ENCODE peak calls at places on chromosomes 13 and 19, in eight cellular contexts. M is fibroblast of lung; W is pancreas; P is breast epithelium; I is stomach; H is lower lobe of right lung; U is CD8-positive, alpha-beta T cell; J is OCI-LY7. E is an unnamed sample.

GRCh38 chr19:4164262-4164661 is 10.8 kb downstream of the CREB3L3 start:
- DNase-seq in M (no peak), P (no peak), W (no peak), H (no peak), I (no peak), J (no peak), U (no peak), E (no peak)

GRCh38 chr13:85618514-85618913 is 180.7 kb downstream of the SLITRK6 start:
- DNase-seq in I (no peak), J (no peak), M (no peak), H (no peak), P (no peak), W (no peak), U (no peak), E (no peak)

GRCh38 chr13:44412341-44412935 is 38.8 kb downstream of the SERP2 start:
- DNase-seq in H (no peak), P (no peak), J (no peak), U (no peak), W (no peak), I (no peak), M (no peak), E (no peak)

GRCh38 chr19:3370728-3371591 is 4.6 kb downstream of the NFIC start:
- DNase-seq in W (no peak), I (no peak), J (no peak), H (no peak), P (no peak), M (no peak), U (no peak), E (no peak)

GRCh38 chr13:67139551-67139950 is 90.6 kb downstream of the PCDH9 start:
- DNase-seq in W (no peak), J (no peak), H (no peak), M (peak; percentile 20), P (no peak), I (no peak), U (no peak), E (no peak)

GRCh38 chr13:113935523-113935922 is 38.4 kb downstream of the C13orf46 start:
- DNase-seq in W (peak; percentile 33), H (no peak), M (no peak), J (no peak), I (no peak), U (no peak), P (no peak), E (peak; percentile 56)

GRCh38 chr13:19586904-19587634 is 25.7 kb upstream of the TPTE2 start:
- DNase-seq in P (no peak), U (peak; percentile 83), M (peak; percentile 16), H (peak; percentile 55), W (no peak), J (peak; percentile 79), I (peak; percentile 31), E (no peak)

GRCh38 chr13:66933994-66934393 is 296.1 kb downstream of the PCDH9 start:
- DNase-seq in U (no peak), P (no peak), W (no peak), I (no peak), M (peak; percentile 72), J (no peak), H (no peak), E (no peak)

GRCh38 chr13:113917523-113918371 is 53.9 kb upstream of the GAS6 start:
- DNase-seq in H (no peak), M (no peak), P (peak; percentile 15), J (no peak), I (peak; percentile 23), U (peak; percentile 46), W (peak; percentile 37), E (no peak)

GRCh38 chr13:19888799-19889198 is 25.4 kb upstream of the ZMYM5 start:
- DNase-seq in W (no peak), I (no peak), M (peak; percentile 50), U (peak; percentile 36), H (no peak), J (no peak), P (no peak), E (no peak)

GRCh38 chr13:24038846-24039330 is 121.6 kb upstream of the SPATA13 start:
- DNase-seq in I (no peak), M (no peak), W (no peak), U (no peak), P (peak; percentile 81), H (no peak), J (no peak), E (no peak)

GRCh38 chr19:3285647-3286176 is 61.3 kb downstream of the CELF5 start:
- DNase-seq in M (peak; percentile 35), H (no peak), U (no peak), P (no peak), W (peak; percentile 96), J (no peak), I (no peak), E (no peak)

GRCh38 chr19:41541990-41542584 is 33.9 kb upstream of the CEACAM21 start:
- DNase-seq in U (peak; percentile 89), J (peak; percentile 81), P (no peak), M (peak; percentile 21), I (peak; percentile 73), H (peak; percentile 83), W (peak; percentile 75), E (peak; percentile 57)

GRCh38 chr13:93956416-93956815 is 523.1 kb downstream of the DCT start:
- DNase-seq in U (no peak), P (no peak), J (no peak), H (no peak), I (no peak), M (peak; percentile 49), W (no peak), E (no peak)

DNA sequence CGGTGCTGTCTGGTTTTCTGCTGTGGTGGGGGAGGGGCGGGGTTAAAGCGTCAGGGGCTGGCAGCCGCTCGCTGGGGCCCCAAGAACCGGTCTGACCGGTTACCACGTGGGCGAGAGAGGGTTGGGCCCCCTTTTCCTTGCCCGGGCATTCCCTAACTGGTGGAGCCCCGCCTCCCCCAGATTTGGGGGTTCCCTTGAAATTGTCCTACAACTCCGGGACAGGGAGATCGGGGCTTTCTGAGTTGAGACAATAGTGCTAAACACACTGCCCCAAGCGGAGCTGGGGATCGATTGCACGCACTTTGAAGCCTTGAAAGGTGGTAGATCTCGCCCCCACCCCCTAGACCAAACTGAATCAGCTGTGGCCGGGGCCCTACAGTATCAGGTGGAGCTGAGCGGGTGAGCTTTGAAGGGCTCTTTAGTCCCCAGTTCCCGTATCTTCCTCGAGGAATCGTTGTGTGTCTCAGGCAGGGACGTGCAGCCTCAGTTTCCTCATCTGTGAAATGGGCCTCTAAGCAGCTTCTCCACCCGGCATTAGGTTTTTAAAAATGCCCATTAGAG is 4.8 kb downstream of the IER2 start:
- DNase-seq in W (peak; percentile 97), P (peak; percentile 95), I (peak; percentile 92), M (peak; percentile 57), J (peak; percentile 87), U (peak; percentile 79), H (peak; percentile 89), E (peak; percentile 90)
- TF ChIP-seq CTCF in W (no peak), P (peak; percentile 10), I (no peak), M (peak; percentile 31), J (peak; percentile 75), U (peak; percentile 26), H (peak; percentile 21), E (peak; percentile 54)

DNA sequence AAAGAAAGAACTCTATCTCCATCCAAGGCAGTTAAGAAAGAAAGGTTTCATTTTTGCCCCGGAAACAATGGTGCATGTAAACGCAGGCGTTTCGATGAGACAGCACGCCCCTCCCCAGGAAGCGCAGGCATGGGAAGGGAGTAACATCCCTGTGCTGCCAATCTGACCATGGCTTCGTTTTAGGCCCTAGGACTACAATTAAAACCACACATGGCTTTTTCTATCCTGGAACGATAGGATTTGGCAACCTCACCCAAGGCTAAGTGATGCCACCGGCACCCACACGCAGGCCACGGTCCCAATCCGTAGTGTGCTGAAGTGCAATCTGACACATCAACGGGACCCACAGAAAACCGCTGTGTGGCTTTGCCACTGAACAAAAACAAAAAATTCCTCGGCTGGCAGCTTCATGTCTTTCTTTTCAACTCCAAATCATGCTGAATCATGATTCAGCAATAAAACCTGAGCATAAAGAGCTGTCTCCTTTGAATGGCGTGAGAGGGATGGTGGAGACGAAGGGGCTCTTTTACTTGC is 24.2 kb downstream of the RANBP3 start:
- DNase-seq in I (no peak), J (no peak), M (no peak), H (no peak), U (no peak), P (no peak), W (no peak), E (no peak)
- H3K27ac ChIP-seq in I (peak overlapping the region; percentile 80), J (peak overlapping the region; percentile 96), M (peak overlapping the region; percentile 79), H (peak overlapping the region; percentile 61), U (no peak overlapping the region), P (peak overlapping the region; percentile 40), W (peak overlapping the region; percentile 69), E (no peak overlapping the region)

DNA sequence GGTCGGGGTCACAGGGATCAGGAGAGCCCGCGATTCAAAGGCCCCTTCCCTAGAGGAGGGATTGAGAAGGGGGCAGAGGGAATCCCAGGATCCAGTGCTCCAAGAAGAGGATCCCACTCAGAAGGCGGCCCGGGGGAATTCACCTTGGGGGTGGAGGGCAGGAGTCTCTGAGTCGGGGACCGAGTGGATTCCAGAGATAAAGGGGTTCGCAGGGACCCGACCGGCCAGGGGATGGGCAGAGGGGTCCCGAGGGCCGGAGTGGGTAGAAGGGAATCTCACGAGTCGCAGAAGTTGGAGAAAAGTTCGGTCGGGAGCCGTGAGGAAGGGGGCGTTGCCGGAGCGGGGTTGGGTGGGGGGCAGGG is 261 bp downstream of the PRKD2 start:
- DNase-seq in W (no peak), I (no peak), U (no peak), M (no peak), P (no peak), J (no peak), H (no peak), E (peak; percentile 58)
- H3K9me3 ChIP-seq in W (no peaks in the 10 kb centered on the region), I (no peaks in the 10 kb centered on the region), U (no peaks in the 10 kb centered on the region), M (no peaks in the 10 kb centered on the region), P (no peaks in the 10 kb centered on the region), J (no peaks in the 10 kb centered on the region), H (no peaks in the 10 kb centered on the region), E (no peaks in the 10 kb centered on the region)

GRCh38 chr13:112067121-112067741 is at the start of gene SOX1:
- DNase-seq in P (no peak), M (no peak), J (no peak), U (no peak), H (no peak), I (no peak), W (peak; percentile 55), E (peak; percentile 87)
- TF ChIP-seq CTCF in P (no peak), M (no peak), J (no peak), U (no peak), H (no peak), I (no peak), W (no peak), E (no peak)

GRCh38 chr19:38699027-38699346 is 45.3 kb downstream of the CAPN12 start:
- DNase-seq in J (no peak), P (no peak), H (no peak), U (no peak), I (no peak), M (no peak), W (no peak), E (no peak)
- H3K27ac ChIP-seq in J (no peak overlapping the region), P (peak overlapping the region; percentile 99), H (peak overlapping the region; percentile 53), U (no peak overlapping the region), I (peak overlapping the region; percentile 82), M (no peak overlapping the region), W (no peak overlapping the region), E (no peak overlapping the region)

GRCh38 chr19:58170860-58171259 is 12.0 kb upstream of the ZNF274 start:
- DNase-seq in U (no peak), W (no peak), I (no peak), P (no peak), M (no peak), J (no peak), H (no peak), E (no peak)
- H3K9me3 ChIP-seq in U (peaks cover 45% of the 10 kb centered on the region), W (no peaks in the 10 kb centered on the region), I (peaks cover 61% of the 10 kb centered on the region), P (peaks cover 99% of the 10 kb centered on the region), M (no peaks in the 10 kb centered on the region), J (peaks cover 16% of the 10 kb centered on the region), H (peaks cover 97% of the 10 kb centered on the region), E (peaks cover 21% of the 10 kb centered on the region)